ENCODE peak calls at places on chromosomes 4 and X, in five cellular contexts. F is fibroblast of mammary gland, D is kidney, E is HFF-Myc, S is choroid plexus epithelial cell. H is an unnamed sample.

GRCh38 chrX:39167791-39168190 is 366.5 kb downstream of the MID1IP1 start:
- DNase-seq in S (no peak), D (no peak), E (no peak), F (no peak), H (no peak)

GRCh38 chr4:124212835-124213640 is 499.5 kb downstream of the ANKRD50 start:
- DNase-seq in D (no peak), F (peak), E (no peak), S (peak), H (no peak)

GRCh38 chrX:153886915-153887314 is 942 bp upstream of the L1CAM start:
- DNase-seq in E (no peak), D (peak), F (no peak), S (no peak), H (no peak)

GRCh38 chr4:140170299-140170698 is 16.3 kb upstream of the MAML3 start:
- DNase-seq in E (no peak), D (no peak), S (no peak), F (no peak), H (no peak)

GRCh38 chrX:54407266-54407665 is 32.9 kb upstream of the TSR2 start:
- DNase-seq in D (no peak), E (no peak), S (no peak), F (no peak), H (no peak)

GRCh38 chr4:83268491-83268890 is 16.1 kb downstream of the COQ2 start:
- DNase-seq in F (no peak), D (no peak), E (no peak), S (peak), H (no peak)

GRCh38 chrX:6738518-6739470 is 203.9 kb upstream of the VCX3A start:
- DNase-seq in S (no peak), D (no peak), E (no peak), F (no peak), H (no peak)

GRCh38 chrX:24153175-24153795 is 3.8 kb downstream of the ZFX start:
- DNase-seq in D (peak), F (peak), E (no peak), S (peak), H (no peak)

GRCh38 chr4:185640809-185641675 is 105.7 kb upstream of the PDLIM3 start:
- DNase-seq in E (peak), F (peak), S (peak), D (no peak), H (peak)

GRCh38 chr4:23058113-23058512 is 365.4 kb downstream of the GBA3 start:
- DNase-seq in D (no peak), F (no peak), S (no peak), E (no peak), H (no peak)

GRCh38 chr4:123555500-123556273 is 159.1 kb downstream of the SPRY1 start:
- DNase-seq in E (no peak), F (peak), D (peak), S (peak), H (peak)

GRCh38 chr4:14023036-14023435 is 395.5 kb upstream of the BOD1L1 start:
- DNase-seq in D (no peak), S (no peak), F (peak), E (no peak), H (no peak)

GRCh38 chr4:10639664-10640063 is 44.9 kb downstream of the CLNK start:
- DNase-seq in D (no peak), S (no peak), E (no peak), F (peak), H (peak)

GRCh38 chr4:98262431-98262830 is 1.2 kb downstream of the RAP1GDS1 start:
- DNase-seq in D (no peak), E (no peak), F (peak), S (peak), H (no peak)
- H3K4me3 ChIP-seq in D (peak), E (peak), F (peak), S (peak), H (peak)

GRCh38 chr4:26584725-26585124 is 841 bp downstream of the TBC1D19 start:
- DNase-seq in S (no peak), D (no peak), F (peak), E (no peak), H (no peak)

GRCh38 chr4:26594371-26594770 is 10.5 kb downstream of the TBC1D19 start:
- DNase-seq in F (no peak), D (no peak), S (no peak), E (no peak), H (no peak)

GRCh38 chr4:26594778-26595177 is 10.9 kb downstream of the TBC1D19 start:
- DNase-seq in F (no peak), E (no peak), D (no peak), S (no peak), H (no peak)

GRCh38 chr4:26590639-26591038 is 6.8 kb downstream of the TBC1D19 start:
- DNase-seq in E (no peak), F (peak), S (peak), D (no peak), H (no peak)

DNA sequence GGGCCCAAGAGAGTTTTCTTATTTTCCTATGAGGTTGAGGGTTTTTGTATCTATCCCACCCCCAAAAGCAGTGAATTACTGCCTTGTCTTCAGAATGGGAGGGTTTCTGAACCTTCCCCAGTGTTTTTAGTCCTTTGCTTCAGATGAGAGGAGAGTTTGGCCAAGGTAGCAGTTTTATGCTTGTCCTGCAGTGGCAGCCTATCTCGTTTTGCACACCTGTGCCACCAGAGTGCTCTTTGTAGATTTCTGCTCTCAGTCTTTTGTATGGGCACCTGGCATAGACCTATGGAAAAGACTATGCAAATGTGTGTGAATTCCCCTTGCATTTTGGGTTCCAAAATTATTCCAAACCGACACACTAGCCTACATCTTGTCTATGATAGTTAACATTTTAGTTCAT is 5.8 kb downstream of the TBC1D19 start:
- DNase-seq in S (no peak), F (no peak), E (no peak), D (no peak), H (no peak)
- TF ChIP-seq CTCF in S (no peak), F (no peak), E (no peak), D (no peak), H (no peak)

DNA sequence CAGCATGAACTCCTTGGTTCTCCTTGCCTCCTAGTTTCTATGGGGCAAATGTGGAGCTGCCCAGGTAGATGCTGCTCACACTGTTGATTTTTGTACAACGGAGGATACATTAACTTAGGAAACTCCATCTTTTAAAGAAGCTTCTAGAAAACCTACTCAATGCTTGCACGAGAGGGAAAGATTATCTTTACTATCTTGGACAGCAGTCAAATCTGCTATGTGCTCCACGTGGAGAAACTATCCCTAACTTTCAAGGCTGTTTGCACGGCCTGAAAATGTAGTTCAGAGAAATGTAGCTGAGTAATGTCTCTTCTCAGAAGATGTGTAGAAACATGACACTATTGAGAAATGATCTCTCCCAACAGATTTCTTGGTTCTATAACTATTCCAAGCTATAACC is 1530.9 kb upstream of the PABPC4L start:
- DNase-seq in D (no peak), F (no peak), S (peak), E (no peak), H (no peak)
- H3K4me3 ChIP-seq in D (no peak), F (no peak), S (no peak), E (no peak), H (no peak)

DNA sequence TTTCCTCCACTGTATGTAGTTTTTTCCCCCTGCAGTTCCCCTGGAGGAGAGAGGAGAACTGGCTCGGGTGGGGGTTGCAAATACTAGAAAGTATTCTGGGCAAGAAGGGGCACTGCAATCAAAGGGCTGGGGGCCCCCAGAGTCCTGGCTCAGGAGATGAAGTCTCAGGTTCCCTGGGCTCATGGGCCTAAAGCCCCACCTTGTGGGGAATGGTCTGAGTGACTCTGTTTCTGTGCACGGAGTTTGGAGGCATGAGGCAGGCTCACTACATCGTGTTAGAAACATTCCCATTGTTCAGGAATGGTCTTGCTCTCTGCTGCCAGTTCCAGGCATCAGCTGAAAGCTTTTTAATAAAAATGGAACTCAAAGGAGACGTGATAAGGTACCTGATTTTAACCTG is 122.5 kb downstream of the TMEM164 start:
- DNase-seq in S (peak), F (no peak), E (no peak), D (no peak), H (no peak)
- TF ChIP-seq CTCF in S (peak), F (peak), E (peak), D (peak), H (peak)

GRCh38 chr4:8155660-8156421 is 2.8 kb downstream of the ABLIM2 start:
- DNase-seq in F (no peak), S (no peak), E (no peak), D (peak), H (no peak)

GRCh38 chr4:8157944-8158709 is 486 bp downstream of the ABLIM2 start:
- DNase-seq in S (no peak), D (no peak), F (no peak), E (no peak), H (no peak)

GRCh38 chr4:8158710-8159521 is at the start of gene ABLIM2:
- DNase-seq in D (peak), E (peak), S (peak), F (peak), H (peak)

GRCh38 chr4:8156617-8157016 is 2.0 kb downstream of the ABLIM2 start:
- DNase-seq in E (no peak), F (peak), D (peak), S (no peak), H (no peak)

DNA sequence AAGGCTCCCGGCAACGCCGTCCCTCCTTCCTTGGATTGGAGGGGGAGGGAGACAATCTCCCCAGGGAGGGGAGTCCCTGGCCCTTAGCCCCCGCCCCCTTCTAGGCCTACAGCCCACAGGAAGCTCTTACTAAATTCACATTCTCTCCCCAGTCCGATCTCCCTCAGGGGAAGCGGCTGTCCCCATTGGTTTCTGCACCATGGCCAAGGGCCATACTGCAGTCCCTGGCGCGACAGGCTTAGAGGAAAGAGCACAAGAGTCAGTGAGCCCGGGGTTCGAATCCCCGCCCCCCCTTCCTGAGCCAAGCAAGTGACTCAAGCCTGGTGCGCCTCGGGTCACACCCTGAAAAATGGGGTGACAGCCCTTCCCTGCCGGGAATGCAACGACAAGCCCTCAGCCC is 1.1 kb downstream of the ABLIM2 start:
- DNase-seq in S (no peak), E (no peak), D (peak), F (no peak), H (no peak)
- H3K4me3 ChIP-seq in S (no peak), E (no peak), D (peak), F (no peak), H (no peak)

DNA sequence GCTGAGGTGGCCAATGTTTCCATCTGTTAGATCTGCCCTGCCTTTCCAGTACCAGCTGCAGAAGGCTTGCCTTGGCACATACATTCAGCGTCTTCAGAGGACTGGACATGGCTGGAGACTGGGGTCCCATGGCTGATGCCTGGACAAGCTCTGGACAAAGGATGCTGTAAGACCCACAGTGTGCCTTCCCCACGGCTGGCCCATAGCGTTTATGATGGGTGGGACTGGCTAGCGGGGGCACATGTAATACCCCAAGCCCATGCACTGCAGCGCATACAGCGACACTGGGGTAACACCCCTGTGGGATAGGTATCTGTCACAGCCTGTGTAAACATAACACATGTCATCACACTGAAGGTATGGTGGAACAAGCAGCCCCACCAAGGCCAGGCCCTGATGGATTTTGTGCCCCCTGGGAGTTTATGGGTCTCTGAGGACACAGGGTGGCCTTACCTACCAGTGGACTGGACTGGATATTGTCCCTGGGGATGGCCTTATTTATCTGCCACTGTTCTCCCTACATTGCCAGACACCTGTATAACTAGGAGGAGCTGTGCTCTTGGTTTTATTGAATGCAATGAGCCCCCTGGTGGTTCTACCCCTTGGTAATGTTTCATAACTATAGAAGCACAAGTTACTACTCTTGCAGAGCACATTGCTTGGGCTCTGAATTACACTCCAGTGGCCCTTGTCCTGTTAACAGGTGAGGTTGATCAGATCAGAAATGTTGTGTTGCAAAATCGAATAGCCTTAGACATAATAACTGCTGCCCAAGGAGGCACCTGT is 34.3 kb upstream of the TACR3 start:
- DNase-seq in E (no peak), F (no peak), S (no peak), D (peak), H (no peak)
- TF ChIP-seq CTCF in E (no peak), F (no peak), S (no peak), D (no peak), H (no peak)

GRCh38 chrX:120308959-120309872 is 2.0 kb downstream of the TMEM255A start:
- DNase-seq in S (peak), D (peak), F (peak), E (no peak), H (no peak)
- H3K4me3 ChIP-seq in S (peak), D (peak), F (no peak), E (no peak), H (no peak)

DNA sequence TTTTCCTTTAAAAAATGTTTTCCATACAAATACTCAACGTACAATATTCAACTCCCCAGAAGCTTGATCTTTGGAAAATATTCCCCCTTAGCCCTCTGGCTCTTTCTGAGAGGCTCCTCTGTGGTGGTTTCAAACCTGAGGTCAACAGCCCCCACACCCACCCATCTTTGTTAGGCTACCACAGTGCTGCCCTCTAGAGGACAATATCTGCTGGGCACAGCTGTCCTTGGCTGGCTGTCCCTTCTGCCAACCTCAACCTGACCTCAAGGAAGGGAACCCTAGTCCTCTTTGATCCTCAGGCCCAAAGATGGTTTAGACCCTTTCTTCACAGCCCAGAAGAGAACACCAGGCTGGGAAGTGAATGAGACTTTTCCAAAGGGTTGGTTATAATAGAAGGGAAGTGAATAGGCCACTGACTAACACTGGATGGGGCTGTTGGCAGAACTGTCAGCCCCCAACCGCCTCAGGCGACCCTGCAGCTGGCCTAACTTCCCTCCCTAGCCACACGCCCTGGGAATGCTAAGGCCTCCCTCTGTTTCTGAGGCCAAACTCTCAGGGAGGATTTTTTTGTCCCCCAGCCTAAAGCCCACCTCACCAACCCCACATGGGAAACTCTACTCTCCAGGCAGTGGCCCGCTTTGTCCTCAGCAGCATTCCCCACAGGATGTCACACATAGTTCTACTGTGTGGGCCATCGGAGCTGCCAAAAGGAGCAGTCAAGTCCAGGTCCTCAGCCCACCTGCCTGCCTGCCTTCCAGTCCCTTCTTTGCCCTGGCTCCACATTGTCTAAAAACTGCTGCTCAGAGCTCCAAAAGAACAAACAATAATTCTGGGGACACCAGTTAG is 34.3 kb downstream of the NYX start:
- DNase-seq in E (no peak), S (no peak), F (peak), D (no peak), H (no peak)
- TF ChIP-seq CTCF in E (peak), S (peak), F (peak), D (no peak), H (peak)

H was measured in AG09309.